ENCODE peak calls at places on chromosomes 2 and 18, in four cellular contexts. One of them, this sample, is unnamed.

GRCh38 chr18:27017901-27018500 is 152.5 kb upstream of the AQP4 start:
- DNase-seq in GM12878: no peak
- DNase-seq in K562: no peak
- DNase-seq in A549: peak
- DNase-seq in this sample: peak

GRCh38 chr18:63016270-63016669 is 300.9 kb downstream of the PHLPP1 start:
- DNase-seq in GM12878: peak
- DNase-seq in A549: peak
- DNase-seq in K562: peak
- DNase-seq in this sample: peak

GRCh38 chr2:30232801-30233130 is 1.4 kb downstream of the LBH start:
- DNase-seq in A549: peak
- DNase-seq in K562: no peak
- DNase-seq in GM12878: no peak
- DNase-seq in this sample: no peak

GRCh38 chr2:37720533-37721218 is 49.2 kb upstream of the CDC42EP3 start:
- DNase-seq in K562: no peak
- DNase-seq in GM12878: no peak
- DNase-seq in A549: no peak
- DNase-seq in this sample: no peak

GRCh38 chr2:204261776-204262175 is 283.5 kb upstream of the PARD3B start:
- DNase-seq in GM12878: no peak
- DNase-seq in K562: no peak
- DNase-seq in A549: no peak
- DNase-seq in this sample: no peak

GRCh38 chr18:36693931-36694661 is 134.7 kb downstream of the TPGS2 start:
- DNase-seq in K562: no peak
- DNase-seq in A549: no peak
- DNase-seq in GM12878: no peak
- DNase-seq in this sample: peak

GRCh38 chr2:239444626-239445625 is 44.1 kb upstream of the HDAC4 start:
- DNase-seq in GM12878: no peak
- DNase-seq in A549: no peak
- DNase-seq in K562: no peak
- DNase-seq in this sample: peak

GRCh38 chr18:49492694-49493033 is 5.6 kb upstream of the C18orf32 start:
- DNase-seq in GM12878: no peak
- DNase-seq in K562: no peak
- DNase-seq in A549: no peak
- DNase-seq in this sample: no peak

GRCh38 chr2:184779777-184780176 is 181.4 kb downstream of the ZNF804A start:
- DNase-seq in GM12878: no peak
- DNase-seq in K562: no peak
- DNase-seq in A549: no peak
- DNase-seq in this sample: no peak

GRCh38 chr2:216696751-216697560 is 1.6 kb upstream of the IGFBP5 start:
- DNase-seq in A549: peak
- DNase-seq in GM12878: no peak
- DNase-seq in K562: peak
- DNase-seq in this sample: no peak

GRCh38 chr2:19936979-19937378 is 35.2 kb upstream of the TTC32 start:
- DNase-seq in GM12878: no peak
- DNase-seq in K562: no peak
- DNase-seq in A549: no peak
- DNase-seq in this sample: no peak

GRCh38 chr2:19936203-19936602 is 34.4 kb upstream of the TTC32 start:
- DNase-seq in GM12878: no peak
- DNase-seq in A549: no peak
- DNase-seq in K562: no peak
- DNase-seq in this sample: peak

GRCh38 chr2:19929226-19929625 is 27.4 kb upstream of the TTC32 start:
- DNase-seq in A549: no peak
- DNase-seq in GM12878: no peak
- DNase-seq in K562: no peak
- DNase-seq in this sample: no peak

GRCh38 chr2:19932928-19933327 is 31.1 kb upstream of the TTC32 start:
- DNase-seq in A549: no peak
- DNase-seq in K562: no peak
- DNase-seq in GM12878: no peak
- DNase-seq in this sample: no peak

DNA sequence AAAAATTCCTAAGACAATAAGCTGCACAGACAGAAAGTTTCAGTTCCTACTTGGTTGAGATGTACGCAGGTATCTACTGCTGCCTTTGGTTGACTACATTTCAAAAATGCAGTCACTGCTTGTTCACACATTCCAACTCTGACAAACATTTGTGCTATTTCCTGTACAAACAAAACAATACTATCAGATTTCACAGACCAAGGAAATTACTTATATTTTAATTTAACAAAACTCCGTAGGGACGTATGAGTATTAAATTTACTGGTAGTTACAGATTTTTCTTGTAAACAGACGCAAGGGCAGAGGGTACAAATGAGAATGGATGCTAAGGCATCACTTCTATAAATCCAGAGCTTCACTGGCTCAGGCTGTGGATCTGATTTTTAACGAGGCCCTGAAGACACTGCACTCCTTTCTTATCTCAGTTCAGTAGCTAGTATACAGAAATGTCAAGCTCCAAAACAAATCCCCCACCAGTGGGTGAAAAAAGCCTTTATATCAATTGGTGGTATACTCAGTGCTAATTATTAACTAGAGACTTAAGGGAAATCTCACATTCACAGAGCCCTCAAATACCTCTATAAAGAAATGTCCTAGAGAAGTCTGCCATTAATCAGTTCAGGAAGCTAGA is 31.7 kb upstream of the TTC32 start:
- DNase-seq in K562: no peak
- DNase-seq in GM12878: peak
- DNase-seq in A549: peak
- DNase-seq in this sample: peak
- TF ChIP-seq CHD4 in K562: no peak
- TF ChIP-seq CHD4 in GM12878: no peak
- TF ChIP-seq CHD4 in A549: no peak
- TF ChIP-seq CHD4 in this sample: no peak

GRCh38 chr2:64359176-64359891 is 94.6 kb upstream of the LGALSL start:
- DNase-seq in A549: no peak
- DNase-seq in GM12878: no peak
- DNase-seq in K562: no peak
- DNase-seq in this sample: no peak
- TF ChIP-seq CHD4 in A549: no peak
- TF ChIP-seq CHD4 in GM12878: no peak
- TF ChIP-seq CHD4 in K562: no peak
- TF ChIP-seq CHD4 in this sample: no peak

DNA sequence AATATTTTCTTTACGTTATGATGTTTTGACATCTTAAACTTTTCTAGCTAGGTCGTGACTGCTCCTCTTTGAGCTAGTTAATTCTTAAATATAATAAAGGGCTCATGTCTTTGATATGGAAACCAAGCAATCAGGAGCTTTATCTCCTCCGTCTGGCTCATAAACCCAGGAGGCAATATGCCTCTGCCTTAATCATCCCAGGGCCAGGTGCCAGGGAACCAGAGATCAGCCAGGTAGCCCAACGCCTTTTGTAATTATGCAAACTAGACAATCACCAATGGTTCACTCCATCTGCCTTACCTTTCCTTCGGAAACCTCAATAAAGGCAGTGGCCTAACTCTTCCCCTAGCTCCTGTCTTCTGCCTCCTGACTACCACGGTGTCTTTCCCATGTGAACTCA is 213.7 kb downstream of the KCNJ3 start:
- DNase-seq in K562: no peak
- DNase-seq in GM12878: no peak
- DNase-seq in A549: no peak
- DNase-seq in this sample: no peak
- TF ChIP-seq CHD4 in K562: no peak
- TF ChIP-seq CHD4 in GM12878: no peak
- TF ChIP-seq CHD4 in A549: no peak
- TF ChIP-seq CHD4 in this sample: no peak

GRCh38 chr18:29418136-29418535 is 1241.2 kb upstream of the CDH2 start:
- DNase-seq in A549: no peak
- DNase-seq in K562: no peak
- DNase-seq in GM12878: no peak
- DNase-seq in this sample: no peak
- TF ChIP-seq CHD4 in A549: no peak
- TF ChIP-seq CHD4 in K562: no peak
- TF ChIP-seq CHD4 in GM12878: no peak
- TF ChIP-seq CHD4 in this sample: no peak

DNA sequence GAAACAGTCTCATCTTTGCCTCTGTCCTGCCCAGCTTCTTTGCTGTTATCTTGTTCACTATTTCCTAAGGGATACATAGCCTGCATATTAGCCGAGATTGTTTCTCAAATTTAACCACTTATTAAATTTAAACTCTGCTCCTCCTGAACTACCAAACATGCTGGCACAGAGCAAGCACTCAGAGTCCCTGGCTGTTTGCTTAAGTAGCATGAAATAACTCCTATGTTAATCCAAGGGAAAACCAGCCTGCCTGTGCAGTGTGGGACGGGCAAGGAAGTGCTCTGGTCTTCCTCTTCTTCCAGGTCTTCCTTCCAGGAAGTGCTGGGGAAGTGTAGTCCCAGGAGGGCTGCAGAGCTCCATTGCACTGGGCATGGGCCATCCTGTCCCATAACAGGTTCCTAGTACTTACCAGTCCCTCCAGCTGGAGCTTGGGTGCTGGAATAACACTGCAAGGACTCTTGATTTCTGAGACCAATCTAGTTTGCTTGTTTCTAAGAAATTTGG is 95.9 kb upstream of the IL1R2 start:
- DNase-seq in K562: no peak
- DNase-seq in GM12878: no peak
- DNase-seq in A549: no peak
- DNase-seq in this sample: no peak
- TF ChIP-seq CHD4 in K562: no peak
- TF ChIP-seq CHD4 in GM12878: no peak
- TF ChIP-seq CHD4 in A549: no peak
- TF ChIP-seq CHD4 in this sample: no peak

GRCh38 chr2:16080516-16080915 is 140.2 kb downstream of the MYCN start:
- DNase-seq in K562: no peak
- DNase-seq in A549: no peak
- DNase-seq in GM12878: no peak
- DNase-seq in this sample: no peak

GRCh38 chr2:16082276-16082675 is 141.9 kb downstream of the MYCN start:
- DNase-seq in GM12878: no peak
- DNase-seq in K562: no peak
- DNase-seq in A549: no peak
- DNase-seq in this sample: no peak

GRCh38 chr2:16085073-16085472 is 144.7 kb downstream of the MYCN start:
- DNase-seq in K562: no peak
- DNase-seq in A549: no peak
- DNase-seq in GM12878: no peak
- DNase-seq in this sample: no peak

GRCh38 chr2:16081316-16082200 is 141.2 kb downstream of the MYCN start:
- DNase-seq in K562: no peak
- DNase-seq in A549: no peak
- DNase-seq in GM12878: no peak
- DNase-seq in this sample: no peak

GRCh38 chr2:16084274-16084673 is 143.9 kb downstream of the MYCN start:
- DNase-seq in A549: no peak
- DNase-seq in GM12878: no peak
- DNase-seq in K562: no peak
- DNase-seq in this sample: no peak
- TF ChIP-seq CHD4 in A549: no peak
- TF ChIP-seq CHD4 in GM12878: no peak
- TF ChIP-seq CHD4 in K562: no peak
- TF ChIP-seq CHD4 in this sample: no peak

GRCh38 chr2:231711677-231712461 is 3.5 kb downstream of the PTMA start:
- DNase-seq in A549: no peak
- DNase-seq in K562: no peak
- DNase-seq in GM12878: no peak
- DNase-seq in this sample: no peak

GRCh38 chr2:231708773-231709635 is 679 bp downstream of the PTMA start:
- DNase-seq in K562: peak
- DNase-seq in A549: no peak
- DNase-seq in GM12878: no peak
- DNase-seq in this sample: no peak

GRCh38 chr2:231709636-231709980 is 1.3 kb downstream of the PTMA start:
- DNase-seq in GM12878: no peak
- DNase-seq in A549: no peak
- DNase-seq in K562: peak
- DNase-seq in this sample: no peak

GRCh38 chr2:231709981-231710750 is 1.8 kb downstream of the PTMA start:
- DNase-seq in GM12878: peak
- DNase-seq in K562: peak
- DNase-seq in A549: peak
- DNase-seq in this sample: peak

DNA sequence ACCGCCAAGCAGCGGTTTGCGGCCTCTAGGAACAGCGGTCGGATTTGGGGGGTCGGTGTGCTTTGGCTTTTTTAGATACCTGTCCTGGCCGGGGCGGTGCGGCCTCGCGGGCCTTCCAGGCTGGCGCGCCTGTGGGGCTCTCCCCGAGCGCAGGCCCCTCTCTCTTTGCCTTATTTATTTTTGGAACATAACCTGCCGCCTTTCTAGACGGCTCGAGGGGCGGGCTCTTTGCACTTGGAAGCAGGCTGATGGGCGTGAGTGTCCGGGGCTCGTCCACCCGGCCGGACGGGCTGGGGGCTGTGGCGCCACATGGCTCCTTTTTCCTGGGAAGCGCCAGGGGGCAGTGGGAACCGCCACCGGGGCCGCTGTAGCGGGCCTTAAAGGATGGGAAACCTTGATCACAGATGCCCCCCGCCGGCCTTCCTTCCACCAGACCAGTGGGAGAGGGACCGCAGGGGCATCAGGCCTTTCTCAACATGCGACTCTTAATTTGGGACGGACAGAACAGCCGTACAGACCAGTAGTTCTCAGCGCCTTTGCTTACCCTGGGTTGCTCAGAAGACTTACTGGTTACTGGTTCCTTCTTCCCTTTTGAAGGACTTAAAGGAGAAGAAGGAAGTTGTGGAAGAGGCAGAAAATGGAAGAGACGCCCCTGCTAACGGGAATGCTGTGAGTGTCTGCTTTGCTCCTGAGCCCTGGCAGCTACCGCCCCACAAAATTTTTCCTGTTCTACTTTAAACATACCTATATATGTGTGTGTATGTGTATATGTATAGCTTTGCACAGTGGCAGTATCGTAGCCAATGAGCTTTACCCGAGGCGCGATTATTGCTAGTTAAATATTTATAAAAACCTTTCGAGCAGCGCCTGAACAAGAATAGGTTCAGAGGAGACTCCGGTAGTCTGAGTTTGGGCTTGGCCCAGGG is 2.7 kb downstream of the PTMA start:
- DNase-seq in K562: no peak
- DNase-seq in A549: no peak
- DNase-seq in GM12878: no peak
- DNase-seq in this sample: no peak
- TF ChIP-seq CHD4 in K562: no peak
- TF ChIP-seq CHD4 in A549: no peak
- TF ChIP-seq CHD4 in GM12878: no peak
- TF ChIP-seq CHD4 in this sample: no peak